ENCODE peak calls at places on chromosomes 2 and 18, in seven cellular contexts. One of them, this sample, is unnamed.
A peak's percentile ranks its signal among the peaks of the same experiment; 100 is the strongest.

GRCh38 chr2:236033462-236033861 is 134.7 kb downstream of the GBX2 start:
- DNase-seq in LHCN-M2: no peak
- DNase-seq in A549: no peak
- DNase-seq in choroid plexus epithelial cell: no peak
- DNase-seq in AG09319: no peak
- DNase-seq in astrocyte of the cerebellum: no peak
- DNase-seq in EH: no peak
- DNase-seq in this sample: no peak

GRCh38 chr2:7812231-7812995 is 869.4 kb upstream of the ID2 start:
- DNase-seq in LHCN-M2: peak; percentile 90
- DNase-seq in A549: no peak
- DNase-seq in choroid plexus epithelial cell: peak; percentile 64
- DNase-seq in AG09319: peak; percentile 10
- DNase-seq in astrocyte of the cerebellum: peak; percentile 63
- DNase-seq in EH: peak; percentile 76
- DNase-seq in this sample: peak; percentile 68

GRCh38 chr2:25374827-25375226 is 33.1 kb upstream of the DNMT3A start:
- DNase-seq in LHCN-M2: no peak
- DNase-seq in A549: no peak
- DNase-seq in choroid plexus epithelial cell: no peak
- DNase-seq in AG09319: no peak
- DNase-seq in astrocyte of the cerebellum: no peak
- DNase-seq in EH: no peak
- DNase-seq in this sample: no peak

GRCh38 chr2:221501210-221501882 is 70.8 kb downstream of the EPHA4 start:
- DNase-seq in LHCN-M2: peak; percentile 83
- DNase-seq in A549: no peak
- DNase-seq in choroid plexus epithelial cell: peak; percentile 65
- DNase-seq in AG09319: no peak
- DNase-seq in astrocyte of the cerebellum: peak; percentile 44
- DNase-seq in EH: peak; percentile 81
- DNase-seq in this sample: peak; percentile 71

GRCh38 chr2:84959494-84960156 is 11.3 kb upstream of the KCMF1 start:
- DNase-seq in LHCN-M2: peak; percentile 18
- DNase-seq in A549: no peak
- DNase-seq in choroid plexus epithelial cell: peak; percentile 26
- DNase-seq in AG09319: no peak
- DNase-seq in astrocyte of the cerebellum: no peak
- DNase-seq in EH: peak; percentile 75
- DNase-seq in this sample: peak; percentile 64

GRCh38 chr2:108220942-108221541 is 18.7 kb upstream of the SULT1C3 start:
- DNase-seq in LHCN-M2: no peak
- DNase-seq in A549: no peak
- DNase-seq in choroid plexus epithelial cell: no peak
- DNase-seq in AG09319: no peak
- DNase-seq in astrocyte of the cerebellum: no peak
- DNase-seq in EH: no peak
- DNase-seq in this sample: no peak

GRCh38 chr2:26314243-26314642 is 31.7 kb upstream of the SELENOI start:
- DNase-seq in LHCN-M2: no peak
- DNase-seq in A549: no peak
- DNase-seq in choroid plexus epithelial cell: no peak
- DNase-seq in AG09319: no peak
- DNase-seq in astrocyte of the cerebellum: no peak
- DNase-seq in EH: no peak
- DNase-seq in this sample: no peak

GRCh38 chr2:70886541-70886987 is 49.1 kb upstream of the ATP6V1B1 start:
- DNase-seq in LHCN-M2: no peak
- DNase-seq in A549: no peak
- DNase-seq in choroid plexus epithelial cell: no peak
- DNase-seq in AG09319: no peak
- DNase-seq in astrocyte of the cerebellum: no peak
- DNase-seq in EH: no peak
- DNase-seq in this sample: no peak

GRCh38 chr2:183519371-183520056 is 395.3 kb downstream of the NUP35 start:
- DNase-seq in LHCN-M2: no peak
- DNase-seq in A549: no peak
- DNase-seq in choroid plexus epithelial cell: no peak
- DNase-seq in AG09319: no peak
- DNase-seq in astrocyte of the cerebellum: no peak
- DNase-seq in EH: no peak
- DNase-seq in this sample: no peak

GRCh38 chr2:120218181-120218580 is 5.0 kb downstream of the TMEM185B start:
- DNase-seq in LHCN-M2: no peak
- DNase-seq in A549: no peak
- DNase-seq in choroid plexus epithelial cell: no peak
- DNase-seq in AG09319: no peak
- DNase-seq in astrocyte of the cerebellum: no peak
- DNase-seq in EH: no peak
- DNase-seq in this sample: no peak

GRCh38 chr18:55856191-55856590 is 268.2 kb upstream of the TCF4 start:
- DNase-seq in LHCN-M2: peak; percentile 69
- DNase-seq in A549: peak; percentile 18
- DNase-seq in choroid plexus epithelial cell: peak; percentile 59
- DNase-seq in AG09319: peak; percentile 61
- DNase-seq in astrocyte of the cerebellum: peak; percentile 86
- DNase-seq in EH: peak; percentile 97
- DNase-seq in this sample: peak; percentile 90

GRCh38 chr18:24986611-24987270 is 365.2 kb downstream of the ZNF521 start:
- DNase-seq in LHCN-M2: peak; percentile 45
- DNase-seq in A549: no peak
- DNase-seq in choroid plexus epithelial cell: no peak
- DNase-seq in AG09319: no peak
- DNase-seq in astrocyte of the cerebellum: no peak
- DNase-seq in EH: no peak
- DNase-seq in this sample: peak; percentile 50

GRCh38 chr2:29640360-29640759 is 281.0 kb downstream of the ALK start:
- DNase-seq in LHCN-M2: no peak
- DNase-seq in A549: no peak
- DNase-seq in choroid plexus epithelial cell: no peak
- DNase-seq in AG09319: no peak
- DNase-seq in astrocyte of the cerebellum: no peak
- DNase-seq in EH: no peak
- DNase-seq in this sample: no peak

GRCh38 chr2:58449286-58450010 is 208.3 kb upstream of the FANCL start:
- DNase-seq in LHCN-M2: peak; percentile 3
- DNase-seq in A549: no peak
- DNase-seq in choroid plexus epithelial cell: no peak
- DNase-seq in AG09319: no peak
- DNase-seq in astrocyte of the cerebellum: no peak
- DNase-seq in EH: no peak
- DNase-seq in this sample: no peak

GRCh38 chr18:76721207-76721996 is 101.0 kb upstream of the ZNF236 start:
- DNase-seq in LHCN-M2: no peak
- DNase-seq in A549: no peak
- DNase-seq in choroid plexus epithelial cell: no peak
- DNase-seq in AG09319: no peak
- DNase-seq in astrocyte of the cerebellum: no peak
- DNase-seq in EH: no peak
- DNase-seq in this sample: no peak

GRCh38 chr18:78939105-78939504 is 40.5 kb upstream of the SALL3 start:
- DNase-seq in LHCN-M2: no peak
- DNase-seq in A549: no peak
- DNase-seq in choroid plexus epithelial cell: no peak
- DNase-seq in AG09319: no peak
- DNase-seq in astrocyte of the cerebellum: no peak
- DNase-seq in EH: no peak
- DNase-seq in this sample: no peak